ENCODE peak calls at places on chromosomes 2 and 18, in ten cellular contexts. C is DND-41, Z is left ventricle myocardium inferior, W is psoas muscle, B is mucosa of descending colon, J is GM23338, Y is IMR-90, M is PC-3, P is fibroblast of villous mesenchyme, F is kidney. A is an unnamed sample.
A peak's percentile ranks its signal among the peaks of the same experiment; 100 is the strongest.

GRCh38 chr2:150672311-150672710 is 184.8 kb upstream of the RND3 start:
- DNase-seq in Y (peak; percentile 54), P (no peak), M (no peak), W (no peak), B (no peak), F (no peak), C (no peak), Z (no peak), J (no peak), A (no peak)

GRCh38 chr18:34122724-34123334 is 101.9 kb downstream of the NOL4 start:
- DNase-seq in B (no peak), J (peak; percentile 85), M (peak; percentile 67), F (no peak), Y (peak; percentile 53), P (peak; percentile 47), C (peak; percentile 38), Z (no peak), W (no peak), A (no peak)

GRCh38 chr2:240576036-240576435 is 7.8 kb downstream of the RNPEPL1 start:
- DNase-seq in M (no peak), Y (no peak), B (no peak), P (no peak), Z (peak; percentile 12), J (no peak), W (no peak), C (no peak), F (peak; percentile 46), A (no peak)

GRCh38 chr18:40926679-40927078 is 1028.4 kb upstream of the PIK3C3 start:
- DNase-seq in M (no peak), C (no peak), P (no peak), Y (no peak), J (no peak), F (no peak), W (no peak), B (no peak), Z (no peak), A (peak; percentile 12)

GRCh38 chr2:24317491-24317920 is 42.8 kb downstream of the ITSN2 start:
- DNase-seq in Y (peak; percentile 5), F (no peak), J (no peak), B (no peak), P (peak; percentile 17), W (no peak), Z (peak; percentile 36), M (peak; percentile 25), C (no peak), A (no peak)

GRCh38 chr2:178363252-178363651 is 87.7 kb downstream of the PRKRA start:
- DNase-seq in P (peak; percentile 11), Z (no peak), C (no peak), M (peak; percentile 87), F (no peak), W (peak; percentile 64), Y (peak; percentile 83), B (no peak), J (no peak), A (no peak)

GRCh38 chr2:120820885-120821279 is 85.2 kb downstream of the GLI2 start:
- DNase-seq in M (no peak), P (peak; percentile 61), Y (peak; percentile 84), C (no peak), J (no peak), W (peak; percentile 63), Z (no peak), F (no peak), B (no peak), A (peak; percentile 40)

GRCh38 chr2:10547011-10547410 is 98.9 kb upstream of the ODC1 start:
- DNase-seq in Z (no peak), M (peak; percentile 89), B (no peak), W (no peak), C (no peak), F (peak; percentile 32), J (no peak), P (no peak), Y (peak; percentile 58), A (peak; percentile 24)

GRCh38 chr2:204373942-204374341 is 171.3 kb upstream of the PARD3B start:
- DNase-seq in Z (no peak), B (no peak), Y (no peak), F (no peak), W (no peak), J (no peak), C (no peak), M (peak; percentile 64), P (no peak), A (no peak)

GRCh38 chr2:188786368-188786781 is 187.8 kb upstream of the COL3A1 start:
- DNase-seq in Y (peak; percentile 79), Z (no peak), J (no peak), C (no peak), W (no peak), M (peak; percentile 51), F (no peak), P (peak; percentile 82), B (no peak), A (no peak)

GRCh38 chr2:188789951-188790350 is 184.2 kb upstream of the COL3A1 start:
- DNase-seq in J (no peak), M (no peak), B (no peak), Z (no peak), C (no peak), Y (no peak), P (no peak), W (no peak), F (no peak), A (no peak)

GRCh38 chr2:188787661-188788044 is 186.5 kb upstream of the COL3A1 start:
- DNase-seq in P (peak; percentile 79), B (no peak), C (no peak), M (no peak), F (no peak), W (no peak), Y (no peak), Z (no peak), J (no peak), A (no peak)

GRCh38 chr2:188787002-188787660 is 187.0 kb upstream of the COL3A1 start:
- DNase-seq in P (peak; percentile 99), Z (no peak), M (peak; percentile 53), F (no peak), B (no peak), Y (peak; percentile 88), C (no peak), J (no peak), W (no peak), A (peak; percentile 92)

GRCh38 chr2:188788621-188789020 is 185.6 kb upstream of the COL3A1 start:
- DNase-seq in B (no peak), Y (peak; percentile 93), C (no peak), J (no peak), M (peak; percentile 76), F (no peak), W (peak; percentile 54), P (peak; percentile 92), Z (peak; percentile 58), A (no peak)
- H3K4me3 ChIP-seq in B (no peak overlapping the region), Y (no peak overlapping the region), C (no peak overlapping the region), J (no peak overlapping the region), M (no peak overlapping the region), F (no peak overlapping the region), W (peak overlapping the region; percentile 29), P (peak overlapping the region; percentile 24), Z (peak overlapping the region; percentile 14), A (no peak overlapping the region)

DNA sequence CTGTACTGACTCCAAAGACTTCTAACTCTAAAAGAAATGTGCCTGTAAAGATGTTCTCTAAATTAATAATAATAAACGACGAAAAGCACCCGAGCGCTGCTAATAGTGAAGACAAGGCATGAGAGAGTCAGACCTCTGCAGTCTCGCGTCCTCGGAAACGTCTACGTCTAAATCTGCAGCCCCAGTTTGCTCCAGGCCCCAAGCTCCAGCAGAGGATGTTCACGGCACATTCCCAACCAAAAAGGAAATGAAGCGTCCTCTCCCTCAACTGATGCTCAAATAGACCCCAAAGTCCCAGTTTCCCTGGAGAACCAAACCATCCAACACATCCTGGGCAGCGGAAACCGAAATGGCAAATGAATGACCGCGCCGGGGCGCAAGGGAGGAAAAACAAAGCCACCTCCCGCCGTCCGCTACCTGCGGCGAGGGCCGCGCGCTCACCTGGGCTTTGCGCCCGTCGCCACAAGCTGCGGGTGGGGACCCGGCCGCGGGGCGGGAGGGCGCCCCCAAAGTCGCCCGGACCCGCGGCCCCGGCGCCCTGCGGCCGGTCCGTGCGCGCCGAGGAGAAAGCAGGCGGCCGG is 47.1 kb upstream of the CCDC150 start:
- DNase-seq in P (peak; percentile 53), M (peak; percentile 38), W (no peak), Y (peak; percentile 49), Z (peak; percentile 24), J (peak; percentile 76), C (peak; percentile 6), F (no peak), B (peak; percentile 28), A (no peak)
- TF ChIP-seq CTCF in P (peak; percentile 21), M (peak; percentile 34), W (no peak), Y (no peak), Z (peak; percentile 7), J (peak; percentile 14), C (no peak), F (no peak), B (no peak), A (peak; percentile 29)

DNA sequence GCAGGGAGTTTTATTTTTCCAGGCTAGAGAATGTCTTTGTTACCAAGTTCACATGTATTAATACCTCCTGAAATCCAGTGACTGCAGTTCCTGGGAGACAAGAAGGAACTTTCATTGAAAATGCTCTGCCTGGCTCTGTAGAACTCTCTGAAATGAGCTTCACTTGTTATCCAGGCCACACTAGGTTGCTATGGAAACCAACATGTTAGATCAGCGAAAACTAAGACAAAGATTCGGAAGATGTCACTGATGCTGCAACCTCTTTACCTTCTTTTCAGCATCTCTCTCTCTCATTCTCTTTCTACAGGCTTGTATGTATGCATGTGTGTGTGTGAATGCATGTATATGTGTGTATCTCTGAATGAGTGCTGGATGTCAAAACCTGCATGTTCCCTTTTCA is 218.5 kb downstream of the TRIB2 start:
- DNase-seq in J (peak; percentile 65), F (no peak), P (no peak), W (no peak), C (no peak), B (no peak), Y (no peak), Z (no peak), M (no peak), A (no peak)
- H3K4me3 ChIP-seq in J (no peak overlapping the region), F (no peak overlapping the region), P (no peak overlapping the region), W (no peak overlapping the region), C (no peak overlapping the region), B (no peak overlapping the region), Y (no peak overlapping the region), Z (no peak overlapping the region), M (no peak overlapping the region), A (no peak overlapping the region)

GRCh38 chr18:36094431-36094830 is 27.1 kb upstream of the RPRD1A start:
- DNase-seq in Y (no peak), P (no peak), F (no peak), W (no peak), B (no peak), C (no peak), J (no peak), M (no peak), Z (no peak), A (no peak)

GRCh38 chr18:36096955-36097354 is 29.6 kb upstream of the RPRD1A start:
- DNase-seq in F (no peak), B (no peak), Z (no peak), P (no peak), M (peak; percentile 1), Y (no peak), J (no peak), W (no peak), C (no peak), A (no peak)

GRCh38 chr18:36101943-36102342 is 27.2 kb downstream of the SLC39A6 start:
- DNase-seq in B (no peak), Y (no peak), P (no peak), J (peak; percentile 13), C (no peak), Z (no peak), M (no peak), W (no peak), F (no peak), A (no peak)

GRCh38 chr18:36099311-36099710 is 29.8 kb downstream of the SLC39A6 start:
- DNase-seq in F (no peak), C (no peak), P (peak; percentile 91), Y (no peak), B (no peak), J (no peak), W (no peak), M (no peak), Z (no peak), A (no peak)

GRCh38 chr18:36095936-36096519 is 28.7 kb upstream of the RPRD1A start:
- DNase-seq in M (peak; percentile 48), Y (peak; percentile 85), F (no peak), B (no peak), C (no peak), Z (no peak), W (no peak), J (peak; percentile 72), P (peak; percentile 85), A (peak; percentile 18)
- TF ChIP-seq CTCF in M (peak; percentile 56), Y (peak; percentile 73), F (peak; percentile 59), B (no peak), C (peak; percentile 67), Z (peak; percentile 72), W (peak; percentile 66), J (peak; percentile 63), P (peak; percentile 53), A (peak; percentile 41)

A was measured in BJ.